ENCODE peak calls at places on chromosomes 2 and 18, in five cellular contexts. A is A549, B is psoas muscle, F is left ventricle myocardium inferior, W is mucosa of descending colon. M is an unnamed sample.

GRCh38 chr2:100537918-100538317 is 24.9 kb upstream of the PDCL3 start:
- DNase-seq in A (no peak), B (no peak), F (no peak), W (no peak), M (no peak)

GRCh38 chr2:134258684-134259408 is 5.0 kb downstream of the MGAT5 start:
- DNase-seq in A (no peak), B (peak; percentile 20), F (peak; percentile 55), W (peak; percentile 32), M (no peak)

GRCh38 chr2:19312949-19313348 is 45.5 kb downstream of the OSR1 start:
- DNase-seq in A (peak; percentile 51), B (no peak), F (no peak), W (no peak), M (no peak)

GRCh38 chr2:37464064-37464463 is 119.6 kb downstream of the QPCT start:
- DNase-seq in A (no peak), B (no peak), F (no peak), W (no peak), M (no peak)

GRCh38 chr2:223549215-223549614 is 52.9 kb downstream of the SCG2 start:
- DNase-seq in A (peak; percentile 65), B (no peak), F (no peak), W (no peak), M (no peak)

GRCh38 chr2:184371641-184372040 is 226.7 kb upstream of the ZNF804A start:
- DNase-seq in A (no peak), B (no peak), F (no peak), W (no peak), M (no peak)

GRCh38 chr18:63292844-63293683 is 26.5 kb downstream of the BCL2 start:
- DNase-seq in A (no peak), B (peak; percentile 31), F (no peak), W (no peak), M (no peak)

GRCh38 chr2:166031054-166031453 is 77.5 kb upstream of the TTC21B start:
- DNase-seq in A (no peak), B (no peak), F (no peak), W (no peak), M (no peak)

GRCh38 chr2:75460630-75461029 is 100.1 kb downstream of the EVA1A start:
- DNase-seq in A (no peak), B (no peak), F (no peak), W (no peak), M (no peak)

GRCh38 chr2:221573430-221574230 is 1.5 kb upstream of the EPHA4 start:
- DNase-seq in A (peak; percentile 75), B (peak; percentile 85), F (peak; percentile 86), W (peak; percentile 92), M (peak; percentile 87)

GRCh38 chr2:231900975-231901374 is 25.2 kb downstream of the NPPC start:
- DNase-seq in A (no peak), B (no peak), F (peak; percentile 6), W (no peak), M (no peak)

GRCh38 chr2:236174608-236175001 is 6.4 kb upstream of the GBX2 start:
- DNase-seq in A (no peak), B (no peak), F (no peak), W (no peak), M (no peak)

GRCh38 chr2:47488870-47489584 is 86.1 kb downstream of the MSH2 start:
- DNase-seq in A (peak; percentile 74), B (no peak), F (no peak), W (no peak), M (no peak)

GRCh38 chr2:231604101-231604684 is 11.5 kb downstream of the TEX44 start:
- DNase-seq in A (no peak), B (peak; percentile 50), F (peak; percentile 46), W (peak; percentile 67), M (peak; percentile 43)

GRCh38 chr18:44673256-44673950 is 7.3 kb upstream of the SETBP1 start:
- DNase-seq in A (no peak), B (no peak), F (no peak), W (no peak), M (no peak)

GRCh38 chr18:24013061-24013460 is 1.5 kb upstream of the TTC39C start:
- DNase-seq in A (no peak), B (no peak), F (no peak), W (no peak), M (no peak)

GRCh38 chr2:191864623-191865521 is 18.0 kb upstream of the CAVIN2 start:
- DNase-seq in A (peak; percentile 37), B (no peak), F (no peak), W (no peak), M (no peak)

GRCh38 chr2:9772999-9773904 is 70.0 kb upstream of the TAF1B start:
- DNase-seq in A (no peak), B (no peak), F (no peak), W (peak; percentile 37), M (no peak)

GRCh38 chr2:27839022-27839618 is 51.1 kb downstream of the RBKS start:
- DNase-seq in A (no peak), B (no peak), F (no peak), W (no peak), M (no peak)

GRCh38 chr2:189204322-189204941 is 24.9 kb upstream of the COL5A2 start:
- DNase-seq in A (peak; percentile 53), B (no peak), F (no peak), W (no peak), M (no peak)

GRCh38 chr2:235010117-235010729 is 58.4 kb downstream of the SH3BP4 start:
- DNase-seq in A (no peak), B (no peak), F (no peak), W (no peak), M (no peak)

GRCh38 chr2:99420751-99421299 is 69.0 kb downstream of the REV1 start:
- DNase-seq in A (no peak), B (no peak), F (no peak), W (no peak), M (no peak)

GRCh38 chr2:240688563-240688919 is 3.1 kb upstream of the AQP12A start:
- DNase-seq in A (no peak), B (no peak), F (no peak), W (no peak), M (no peak)

GRCh38 chr2:172100080-172101007 is 2.4 kb downstream of the DLX2 start:
- DNase-seq in A (no peak), B (no peak), F (no peak), W (no peak), M (no peak)

GRCh38 chr2:28286678-28287077 is 106.0 kb upstream of the FOSL2 start:
- DNase-seq in A (no peak), B (no peak), F (no peak), W (no peak), M (no peak)

GRCh38 chr2:239064253-239064652 is 216.4 kb downstream of the TWIST2 start:
- DNase-seq in A (no peak), B (no peak), F (no peak), W (no peak), M (no peak)

GRCh38 chr2:241161646-241162281 is 11.5 kb downstream of the PPP1R7 start:
- DNase-seq in A (no peak), B (peak; percentile 89), F (peak; percentile 80), W (peak; percentile 34), M (no peak)

GRCh38 chr18:67131498-67131897 is 385.0 kb downstream of the DSEL start:
- DNase-seq in A (no peak), B (no peak), F (no peak), W (no peak), M (no peak)

GRCh38 chr2:239232195-239232578 is 168.6 kb downstream of the HDAC4 start:
- DNase-seq in A (no peak), B (no peak), F (no peak), W (no peak), M (no peak)

GRCh38 chr2:227822416-227823003 is 8.9 kb downstream of the CCL20 start:
- DNase-seq in A (no peak), B (no peak), F (no peak), W (no peak), M (no peak)

GRCh38 chr2:231535961-231536360 is 5.7 kb upstream of the NMUR1 start:
- DNase-seq in A (no peak), B (no peak), F (no peak), W (no peak), M (no peak)

GRCh38 chr2:71785550-71785951 is 332.2 kb downstream of the DYSF start:
- DNase-seq in A (no peak), B (peak; percentile 67), F (no peak), W (no peak), M (no peak)

GRCh38 chr2:237156857-237157550 is 71.3 kb downstream of the COPS8 start:
- DNase-seq in A (no peak), B (no peak), F (no peak), W (no peak), M (no peak)

GRCh38 chr2:6845312-6845711 is 20.4 kb downstream of the CMPK2 start:
- DNase-seq in A (peak; percentile 35), B (no peak), F (no peak), W (no peak), M (no peak)
- H3K9me3 ChIP-seq in A (peaks cover 23% of the 10 kb centered on the region), B (peaks cover 65% of the 10 kb centered on the region), F (peaks cover 100% of the 10 kb centered on the region), W (peaks cover 92% of the 10 kb centered on the region), M (no peaks in the 10 kb centered on the region)

DNA sequence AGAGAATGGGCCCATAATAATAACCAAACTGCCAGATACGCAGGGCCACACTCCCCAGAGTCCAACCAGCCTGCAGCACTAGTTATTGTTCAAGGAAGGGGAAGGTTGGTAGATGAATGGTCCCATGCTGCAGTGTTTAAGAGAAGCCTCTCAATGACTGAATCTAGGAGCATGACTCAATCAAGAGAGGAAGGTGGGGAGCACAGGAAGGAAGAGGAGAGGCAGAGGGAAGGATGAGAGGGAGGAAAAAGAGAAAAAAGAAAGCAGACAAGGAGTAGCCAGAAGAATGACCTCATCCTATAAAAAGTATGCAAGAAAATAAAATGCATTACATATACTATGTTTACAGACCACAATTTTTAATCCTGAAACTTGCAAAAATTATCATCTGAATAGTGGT is 174.5 kb downstream of the TCF4 start:
- DNase-seq in A (no peak), B (no peak), F (no peak), W (no peak), M (no peak)
- H3K4me1 ChIP-seq in A (no peaks in the 10 kb centered on the region), B (peaks cover 51% of the 10 kb centered on the region), F (peaks cover 42% of the 10 kb centered on the region), W (no peaks in the 10 kb centered on the region), M (no peaks in the 10 kb centered on the region)

DNA sequence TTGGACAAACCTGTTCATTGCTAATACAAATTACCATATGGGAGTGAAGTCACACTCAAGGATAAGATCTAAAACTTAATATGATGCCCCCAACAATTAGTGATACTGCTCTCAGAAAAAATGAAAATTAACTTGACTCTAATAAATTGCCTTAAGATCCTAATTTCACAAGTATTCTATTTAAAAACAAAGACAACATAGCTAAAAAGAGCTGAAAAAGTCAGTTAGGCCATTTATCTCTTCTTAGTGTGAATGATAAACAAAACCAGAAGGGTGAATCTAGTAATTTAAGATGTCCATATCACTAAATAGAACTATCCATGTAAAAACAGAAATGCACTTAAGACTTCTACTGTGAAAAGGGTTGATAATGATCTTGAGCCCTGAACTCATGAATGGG is 53.4 kb downstream of the FN1 start:
- DNase-seq in A (no peak), B (no peak), F (no peak), W (no peak), M (no peak)
- H3K9me3 ChIP-seq in A (no peaks in the 10 kb centered on the region), B (no peaks in the 10 kb centered on the region), F (no peaks in the 10 kb centered on the region), W (no peaks in the 10 kb centered on the region), M (no peaks in the 10 kb centered on the region)

DNA sequence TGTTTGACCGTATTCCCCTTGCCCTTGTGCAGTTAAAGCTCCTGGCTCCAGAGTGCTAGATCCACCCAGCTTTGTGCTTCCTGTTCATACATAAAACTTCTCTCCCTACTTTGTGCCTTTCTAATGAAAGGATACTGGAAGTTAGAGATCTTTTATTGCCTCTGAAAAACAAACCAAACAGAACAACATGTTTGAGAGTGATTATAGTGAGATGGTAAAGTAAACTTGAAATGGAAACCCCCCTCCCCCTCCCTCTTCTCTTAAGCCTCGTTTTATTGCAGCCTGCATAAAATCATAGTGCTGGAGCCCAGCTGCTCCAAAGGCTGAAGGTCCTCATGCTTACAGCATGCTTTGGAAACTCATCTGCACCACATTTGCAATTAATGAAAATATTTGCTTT is 125.1 kb downstream of the TANC1 start:
- DNase-seq in A (no peak), B (no peak), F (no peak), W (peak; percentile 77), M (no peak)
- H3K4me1 ChIP-seq in A (peaks cover 42% of the 10 kb centered on the region), B (peaks cover 17% of the 10 kb centered on the region), F (peaks cover 97% of the 10 kb centered on the region), W (peaks cover 44% of the 10 kb centered on the region), M (peaks cover 5% of the 10 kb centered on the region)

M was measured in right lobe of liver.